ENCODE peak calls at places on chromosomes 5 and 9, in seven cellular contexts. Y, Z, C, I, H, M and L are unnamed samples.

GRCh38 chr9:114898741-114899140 is 31.6 kb downstream of the TNFSF8 start:
- DNase-seq in H (peak), Z (no peak), I (no peak), Y (peak), M (no peak), C (no peak), L (no peak)

GRCh38 chr5:142644640-142645361 is 41.1 kb downstream of the FGF1 start:
- DNase-seq in I (no peak), M (peak), Y (no peak), C (peak), H (no peak), Z (peak), L (peak)

GRCh38 chr5:74179183-74179582 is 461.3 kb downstream of the ENC1 start:
- DNase-seq in Z (no peak), C (peak), M (peak), I (no peak), H (no peak), Y (no peak), L (peak)

GRCh38 chr5:122078116-122078865 is at the start of gene LOX:
- DNase-seq in M (peak), C (peak), Y (peak), Z (no peak), H (no peak), I (peak), L (peak)

GRCh38 chr9:104144336-104144735 is 50.2 kb downstream of the SMC2 start:
- DNase-seq in M (peak), H (no peak), Y (no peak), C (peak), Z (peak), I (no peak), L (no peak)

GRCh38 chr9:127973169-127974001 is 7.4 kb downstream of the EEIG1 start:
- DNase-seq in H (no peak), I (no peak), C (no peak), Z (no peak), M (no peak), Y (no peak), L (no peak)

GRCh38 chr9:121826711-121827110 is 175.3 kb downstream of the DAB2IP start:
- DNase-seq in C (no peak), M (no peak), I (no peak), Y (no peak), H (no peak), Z (no peak), L (no peak)

GRCh38 chr9:124498040-124498439 is 9.2 kb downstream of the NR5A1 start:
- DNase-seq in H (no peak), Y (no peak), I (no peak), M (no peak), C (no peak), Z (no peak), L (no peak)

GRCh38 chr9:23438299-23438907 is 387.6 kb downstream of the ELAVL2 start:
- DNase-seq in H (no peak), Y (no peak), I (no peak), Z (no peak), C (peak), M (no peak), L (no peak)

GRCh38 chr5:123879071-123879470 is 367.1 kb downstream of the CSNK1G3 start:
- DNase-seq in I (no peak), C (no peak), Y (no peak), M (no peak), H (no peak), Z (no peak), L (no peak)

GRCh38 chr9:129323999-129324553 is 146.0 kb upstream of the IER5L start:
- DNase-seq in C (no peak), Z (no peak), Y (no peak), H (no peak), M (no peak), I (no peak), L (no peak)

GRCh38 chr9:107174441-107174840 is 108.6 kb upstream of the RAD23B start:
- DNase-seq in Z (no peak), I (no peak), M (peak), C (peak), Y (no peak), H (no peak), L (peak)

GRCh38 chr5:126846344-126846743 is 69.4 kb downstream of the LMNB1 start:
- DNase-seq in Z (no peak), I (no peak), M (peak), C (no peak), Y (no peak), H (no peak), L (no peak)

GRCh38 chr5:142568271-142568995 is 117.5 kb downstream of the FGF1 start:
- DNase-seq in Y (no peak), I (peak), Z (no peak), C (no peak), M (peak), H (no peak), L (peak)

GRCh38 chr5:39427225-39427624 is 2.4 kb upstream of the DAB2 start:
- DNase-seq in C (peak), M (no peak), Y (no peak), Z (no peak), H (no peak), I (no peak), L (no peak)

GRCh38 chr5:137600721-137601360 is 101.7 kb upstream of the SPOCK1 start:
- DNase-seq in C (no peak), Z (no peak), M (peak), I (no peak), Y (no peak), H (no peak), L (no peak)

GRCh38 chr5:146165469-146165868 is 17.0 kb downstream of the LARS1 start:
- DNase-seq in M (no peak), Z (no peak), I (no peak), C (no peak), H (no peak), Y (no peak), L (no peak)

GRCh38 chr5:151740958-151741373 is 17.5 kb downstream of the ATOX1 start:
- DNase-seq in Z (no peak), C (peak), M (peak), H (no peak), Y (no peak), I (no peak), L (no peak)

GRCh38 chr5:137619191-137619870 is 116.6 kb downstream of the KLHL3 start:
- DNase-seq in M (peak), I (peak), C (peak), Y (no peak), Z (no peak), H (no peak), L (peak)

GRCh38 chr9:70563437-70564204 is 149.2 kb upstream of the KLF9 start:
- DNase-seq in M (peak), Y (no peak), C (peak), I (no peak), H (peak), Z (no peak), L (peak)

GRCh38 chr5:1276930-1277329 is 17.9 kb downstream of the TERT start:
- DNase-seq in Z (no peak), M (no peak), C (no peak), H (no peak), I (no peak), Y (no peak), L (no peak)

GRCh38 chr5:177498013-177498847 is 826 bp upstream of the PDLIM7 start:
- DNase-seq in H (no peak), M (no peak), I (no peak), Y (no peak), C (no peak), Z (no peak), L (no peak)

GRCh38 chr5:143055596-143056330 is 285.6 kb downstream of the ARHGAP26 start:
- DNase-seq in H (no peak), I (no peak), Y (no peak), M (peak), Z (no peak), C (peak), L (no peak)

GRCh38 chr5:150394912-150395689 is 17.6 kb downstream of the CD74 start:
- DNase-seq in M (no peak), I (no peak), H (no peak), Z (no peak), Y (no peak), C (no peak), L (no peak)

GRCh38 chr5:73126381-73126780 is 6.0 kb downstream of the TMEM171 start:
- DNase-seq in Y (no peak), Z (no peak), C (no peak), I (no peak), H (no peak), M (no peak), L (no peak)

GRCh38 chr5:131303537-131303936 is 39.7 kb downstream of the CDC42SE2 start:
- DNase-seq in H (no peak), Y (no peak), C (no peak), Z (no peak), I (no peak), M (peak), L (peak)

GRCh38 chr9:73093740-73094379 is 57.8 kb upstream of the ANXA1 start:
- DNase-seq in M (peak), H (no peak), C (peak), Z (no peak), Y (no peak), I (no peak), L (peak)

GRCh38 chr9:129962889-129963703 is 79.9 kb downstream of the FNBP1 start:
- DNase-seq in H (peak), C (peak), Z (peak), Y (peak), M (peak), I (peak), L (peak)

GRCh38 chr5:72377920-72378635 is 57.9 kb downstream of the PTCD2 start:
- DNase-seq in Y (peak), I (peak), Z (no peak), H (no peak), M (peak), C (no peak), L (no peak)

GRCh38 chr5:68066277-68066955 is 149.1 kb upstream of the PIK3R1 start:
- DNase-seq in M (no peak), Y (no peak), Z (no peak), H (no peak), I (no peak), C (peak), L (no peak)

GRCh38 chr9:134551657-134552348 is 89.8 kb upstream of the COL5A1 start:
- DNase-seq in I (no peak), M (peak), C (peak), H (no peak), Z (peak), Y (no peak), L (peak)